ENCODE peak calls at places on chromosomes 11 and 22, in ten cellular contexts. One of them, this sample, is unnamed.

GRCh38 chr11:45145421-45146071 is 893 bp upstream of the PRDM11 start:
- DNase-seq in spleen: no peak
- DNase-seq in caudate nucleus: no peak
- DNase-seq in dermis microvascular lymphatic vessel endothelial cell: no peak
- DNase-seq in cardiac fibroblast: peak
- DNase-seq in NCI-H1105: no peak
- DNase-seq in SK-MEL-5: no peak
- DNase-seq in KG1: no peak
- DNase-seq in CD4-positive, CD25-positive, alpha-beta regulatory T cell: peak
- DNase-seq in GM10248: no peak
- DNase-seq in this sample: peak

GRCh38 chr11:42482822-42483221 is 829.0 kb upstream of the API5 start:
- DNase-seq in cardiac fibroblast: no peak
- DNase-seq in caudate nucleus: no peak
- DNase-seq in dermis microvascular lymphatic vessel endothelial cell: no peak
- DNase-seq in spleen: no peak
- DNase-seq in NCI-H1105: no peak
- DNase-seq in SK-MEL-5: no peak
- DNase-seq in KG1: no peak
- DNase-seq in CD4-positive, CD25-positive, alpha-beta regulatory T cell: no peak
- DNase-seq in GM10248: no peak
- DNase-seq in this sample: no peak

GRCh38 chr11:45663486-45664375 is 1.7 kb downstream of the CHST1 start:
- DNase-seq in caudate nucleus: no peak
- DNase-seq in NCI-H1105: no peak
- DNase-seq in SK-MEL-5: no peak
- DNase-seq in CD4-positive, CD25-positive, alpha-beta regulatory T cell: no peak
- DNase-seq in GM10248: no peak
- DNase-seq in cardiac fibroblast: no peak
- DNase-seq in dermis microvascular lymphatic vessel endothelial cell: no peak
- DNase-seq in spleen: no peak
- DNase-seq in KG1: no peak
- DNase-seq in this sample: no peak

GRCh38 chr22:50691521-50691920 is 18.9 kb downstream of the SHANK3 start:
- DNase-seq in dermis microvascular lymphatic vessel endothelial cell: no peak
- DNase-seq in CD4-positive, CD25-positive, alpha-beta regulatory T cell: peak
- DNase-seq in caudate nucleus: no peak
- DNase-seq in KG1: peak
- DNase-seq in SK-MEL-5: peak
- DNase-seq in cardiac fibroblast: peak
- DNase-seq in NCI-H1105: no peak
- DNase-seq in GM10248: no peak
- DNase-seq in spleen: no peak
- DNase-seq in this sample: peak

GRCh38 chr11:72278911-72279310 is 34.9 kb upstream of the PHOX2A start:
- DNase-seq in cardiac fibroblast: peak
- DNase-seq in GM10248: no peak
- DNase-seq in SK-MEL-5: no peak
- DNase-seq in CD4-positive, CD25-positive, alpha-beta regulatory T cell: no peak
- DNase-seq in KG1: no peak
- DNase-seq in dermis microvascular lymphatic vessel endothelial cell: no peak
- DNase-seq in spleen: no peak
- DNase-seq in caudate nucleus: no peak
- DNase-seq in NCI-H1105: no peak
- DNase-seq in this sample: no peak

GRCh38 chr11:117295438-117296137 is 4.4 kb downstream of the BACE1-AS start:
- DNase-seq in SK-MEL-5: peak
- DNase-seq in cardiac fibroblast: no peak
- DNase-seq in dermis microvascular lymphatic vessel endothelial cell: no peak
- DNase-seq in spleen: no peak
- DNase-seq in GM10248: no peak
- DNase-seq in caudate nucleus: no peak
- DNase-seq in CD4-positive, CD25-positive, alpha-beta regulatory T cell: no peak
- DNase-seq in KG1: no peak
- DNase-seq in NCI-H1105: no peak
- DNase-seq in this sample: no peak

GRCh38 chr22:41009222-41009948 is 58.2 kb downstream of the RBX1 start:
- DNase-seq in cardiac fibroblast: peak
- DNase-seq in caudate nucleus: no peak
- DNase-seq in GM10248: no peak
- DNase-seq in NCI-H1105: no peak
- DNase-seq in KG1: no peak
- DNase-seq in CD4-positive, CD25-positive, alpha-beta regulatory T cell: no peak
- DNase-seq in spleen: no peak
- DNase-seq in dermis microvascular lymphatic vessel endothelial cell: no peak
- DNase-seq in SK-MEL-5: no peak
- DNase-seq in this sample: peak

GRCh38 chr11:5831196-5831829 is 10.4 kb downstream of the OR52E6 start:
- DNase-seq in cardiac fibroblast: no peak
- DNase-seq in spleen: no peak
- DNase-seq in NCI-H1105: no peak
- DNase-seq in dermis microvascular lymphatic vessel endothelial cell: no peak
- DNase-seq in caudate nucleus: no peak
- DNase-seq in SK-MEL-5: no peak
- DNase-seq in KG1: no peak
- DNase-seq in CD4-positive, CD25-positive, alpha-beta regulatory T cell: no peak
- DNase-seq in GM10248: no peak
- DNase-seq in this sample: no peak

GRCh38 chr11:127627629-127628462 is 627.3 kb upstream of the KIRREL3 start:
- DNase-seq in dermis microvascular lymphatic vessel endothelial cell: no peak
- DNase-seq in NCI-H1105: peak
- DNase-seq in KG1: no peak
- DNase-seq in cardiac fibroblast: peak
- DNase-seq in spleen: no peak
- DNase-seq in caudate nucleus: peak
- DNase-seq in GM10248: no peak
- DNase-seq in SK-MEL-5: no peak
- DNase-seq in CD4-positive, CD25-positive, alpha-beta regulatory T cell: no peak
- DNase-seq in this sample: no peak